ENCODE peak calls at places on chromosomes 16 and 17, in seven cellular contexts. U, B, O, I, R, H and X are unnamed samples.

GRCh38 chr17:43406676-43407645 is 8.2 kb downstream of the ARL4D start:
- DNase-seq in U (peak), B (no peak), O (no peak), I (no peak), R (peak), H (peak), X (no peak)

GRCh38 chr17:7258731-7259554 is 3.3 kb downstream of the CLDN7 start:
- DNase-seq in U (peak), B (no peak), O (no peak), I (no peak), R (no peak), H (no peak), X (no peak)

GRCh38 chr17:50182783-50183438 is 17.1 kb downstream of the SGCA start:
- DNase-seq in U (no peak), B (no peak), O (no peak), I (no peak), R (no peak), H (no peak), X (peak)

GRCh38 chr17:38466346-38467315 is 38.4 kb downstream of the ARHGAP23 start:
- DNase-seq in U (no peak), B (no peak), O (no peak), I (no peak), R (no peak), H (no peak), X (no peak)

GRCh38 chr16:23482778-23483177 is 27.5 kb downstream of the GGA2 start:
- DNase-seq in U (no peak), B (no peak), O (no peak), I (peak), R (no peak), H (no peak), X (no peak)

GRCh38 chr16:79597775-79598174 is 2.8 kb downstream of the MAF start:
- DNase-seq in U (no peak), B (no peak), O (no peak), I (no peak), R (no peak), H (no peak), X (no peak)

GRCh38 chr17:17305282-17305801 is 2.2 kb downstream of the NT5M start:
- DNase-seq in U (peak), B (no peak), O (peak), I (peak), R (peak), H (peak), X (no peak)

GRCh38 chr16:79533292-79533691 is 67.2 kb downstream of the MAF start:
- DNase-seq in U (no peak), B (no peak), O (no peak), I (no peak), R (no peak), H (no peak), X (no peak)

GRCh38 chr17:48593840-48594411 is 347 bp upstream of the HOXB5 start:
- DNase-seq in U (peak), B (peak), O (peak), I (peak), R (peak), H (peak), X (peak)

GRCh38 chr16:57446530-57447141 is 549 bp downstream of the CIAPIN1 start:
- DNase-seq in U (peak), B (no peak), O (peak), I (peak), R (no peak), H (peak), X (no peak)

GRCh38 chr16:79247386-79247785 is 353.2 kb downstream of the MAF start:
- DNase-seq in U (no peak), B (no peak), O (no peak), I (no peak), R (no peak), H (no peak), X (no peak)

GRCh38 chr17:1478418-1478817 is 14.1 kb downstream of the MYO1C start:
- DNase-seq in U (no peak), B (no peak), O (no peak), I (no peak), R (no peak), H (no peak), X (no peak)